ENCODE peak calls at places on chromosomes 7 and 10, in ten cellular contexts. B is NCI-H69; G is NCI-H526; F is GF-D8; U is activated T-helper 1 cell treated with anti-CD3 and anti-CD28 coated beads, Interleukin-12 subunit alpha, Interleukin-12 subunit beta, Interleukin-2, Interleukin-4 antibody, amounts not matched to agents 30 ng/mL and 10 ng/mL and 1 ng/mL, durations not matched to agents 14 hours and 24 hours and 36 hours; J is GM10248; N is pancreas; Z is epithelial cell of esophagus; Q is AG20443; L is SK-N-MC. I is an unnamed sample.

GRCh38 chr7:45573636-45574470 is at the start of gene ADCY1:
- DNase-seq in B (peak), G (no peak), F (no peak), U (no peak), J (peak), N (peak), Z (no peak), Q (peak), L (no peak), I (no peak)

GRCh38 chr7:140506788-140507464 is 27.6 kb upstream of the MKRN1 start:
- DNase-seq in B (peak), G (peak), F (no peak), U (no peak), J (no peak), N (no peak), Z (peak), Q (peak), L (no peak), I (peak)

GRCh38 chr7:79922894-79923293 is 211.7 kb upstream of the GNAI1 start:
- DNase-seq in B (no peak), G (no peak), F (no peak), U (no peak), J (no peak), N (no peak), Z (no peak), Q (no peak), L (no peak), I (no peak)

GRCh38 chr10:86042161-86042560 is 324.4 kb downstream of the GRID1 start:
- DNase-seq in B (no peak), G (no peak), F (no peak), U (no peak), J (no peak), N (no peak), Z (no peak), Q (no peak), L (no peak), I (no peak)

GRCh38 chr10:103854687-103855423 is 521 bp downstream of the SH3PXD2A start:
- DNase-seq in B (peak), G (no peak), F (no peak), U (no peak), J (peak), N (peak), Z (no peak), Q (peak), L (no peak), I (no peak)

GRCh38 chr7:102467581-102468415 is 3.0 kb downstream of the LRWD1 start:
- DNase-seq in B (no peak), G (no peak), F (no peak), U (no peak), J (no peak), N (peak), Z (no peak), Q (no peak), L (no peak), I (no peak)

GRCh38 chr10:10941106-10941505 is 76.6 kb upstream of the CELF2 start:
- DNase-seq in B (no peak), G (no peak), F (no peak), U (no peak), J (no peak), N (no peak), Z (no peak), Q (no peak), L (no peak), I (no peak)

GRCh38 chr7:117949232-117949631 is 76.0 kb upstream of the CTTNBP2 start:
- DNase-seq in B (no peak), G (no peak), F (no peak), U (no peak), J (no peak), N (no peak), Z (peak), Q (no peak), L (no peak), I (no peak)

GRCh38 chr10:4270116-4270515 is 485.1 kb upstream of the KLF6 start:
- DNase-seq in B (no peak), G (no peak), F (no peak), U (no peak), J (no peak), N (no peak), Z (peak), Q (peak), L (no peak), I (no peak)

GRCh38 chr7:1922870-1923236 is 252.8 kb downstream of the ELFN1 start:
- DNase-seq in B (no peak), G (no peak), F (no peak), U (no peak), J (no peak), N (no peak), Z (no peak), Q (peak), L (no peak), I (no peak)

GRCh38 chr7:101782886-101783285 is 34.5 kb upstream of the CUX1 start:
- DNase-seq in B (no peak), G (no peak), F (no peak), U (no peak), J (no peak), N (no peak), Z (peak), Q (no peak), L (no peak), I (no peak)

GRCh38 chr7:156496491-156497264 is 143.9 kb upstream of the RNF32 start:
- DNase-seq in B (peak), G (no peak), F (no peak), U (no peak), J (no peak), N (no peak), Z (no peak), Q (no peak), L (no peak), I (no peak)

I was measured in ureter.